ENCODE peak calls at places on chromosomes 12 and 14, in seven cellular contexts. E, N, G, V, P, A and C are unnamed samples.

GRCh38 chr14:105665951-105666277 is 139.5 kb downstream of the TMEM121 start:
- DNase-seq in E (no peak), N (no peak), G (no peak), V (no peak), P (no peak), A (no peak), C (no peak)

GRCh38 chr12:53378222-53378621 is 1.8 kb upstream of the SP1 start:
- DNase-seq in E (no peak), N (no peak), G (no peak), V (peak; percentile 47), P (no peak), A (no peak), C (peak; percentile 38)

GRCh38 chr12:94488449-94488848 is 28.8 kb upstream of the CEP83 start:
- DNase-seq in E (no peak), N (no peak), G (no peak), V (no peak), P (no peak), A (no peak), C (no peak)

GRCh38 chr12:92608418-92609091 is 94.2 kb upstream of the PLEKHG7 start:
- DNase-seq in E (peak; percentile 23), N (peak; percentile 21), G (no peak), V (no peak), P (no peak), A (no peak), C (no peak)

GRCh38 chr14:68978550-68978911 is 571 bp downstream of the ACTN1 start:
- DNase-seq in E (peak; percentile 71), N (peak; percentile 79), G (peak; percentile 88), V (peak; percentile 78), P (no peak), A (peak; percentile 70), C (peak; percentile 79)

GRCh38 chr14:71497645-71498086 is 434.6 kb upstream of the RGS6 start:
- DNase-seq in E (no peak), N (no peak), G (no peak), V (no peak), P (no peak), A (no peak), C (no peak)

GRCh38 chr12:107818984-107819383 is 44.5 kb downstream of the ASCL4 start:
- DNase-seq in E (peak; percentile 5), N (no peak), G (no peak), V (no peak), P (no peak), A (no peak), C (no peak)

GRCh38 chr14:68921666-68922065 is 57.4 kb downstream of the ACTN1 start:
- DNase-seq in E (no peak), N (no peak), G (no peak), V (no peak), P (no peak), A (no peak), C (no peak)

GRCh38 chr14:78022059-78022458 is 148.1 kb upstream of the NRXN3 start:
- DNase-seq in E (peak; percentile 55), N (peak; percentile 67), G (peak; percentile 83), V (no peak), P (no peak), A (peak; percentile 69), C (peak; percentile 71)

GRCh38 chr12:91654087-91654486 is 471.5 kb upstream of the DCN start:
- DNase-seq in E (no peak), N (no peak), G (no peak), V (no peak), P (no peak), A (no peak), C (no peak)

GRCh38 chr14:97459180-97459579 is 662.0 kb downstream of the VRK1 start:
- DNase-seq in E (no peak), N (no peak), G (no peak), V (no peak), P (no peak), A (no peak), C (no peak)

GRCh38 chr14:51929156-51929555 is 60.2 kb upstream of the RTRAF start:
- DNase-seq in E (no peak), N (no peak), G (no peak), V (no peak), P (no peak), A (no peak), C (no peak)

GRCh38 chr12:4664111-4664510 is 15.2 kb downstream of the NDUFA9 start:
- DNase-seq in E (no peak), N (no peak), G (no peak), V (no peak), P (no peak), A (no peak), C (no peak)

GRCh38 chr12:6700646-6701051 is at the start of gene PIANP:
- DNase-seq in E (peak; percentile 42), N (peak; percentile 92), G (peak; percentile 78), V (no peak), P (no peak), A (peak; percentile 59), C (no peak)

GRCh38 chr14:37599527-37600368 is 4.3 kb downstream of the TTC6 start:
- DNase-seq in E (no peak), N (no peak), G (peak; percentile 61), V (no peak), P (no peak), A (no peak), C (peak; percentile 46)

GRCh38 chr12:124992874-124993567 is 424 bp upstream of the BRI3BP start:
- DNase-seq in E (no peak), N (peak; percentile 82), G (peak; percentile 73), V (peak; percentile 88), P (peak; percentile 4), A (peak; percentile 70), C (peak; percentile 65)

GRCh38 chr12:48107252-48107613 is 1.4 kb upstream of the SENP1 start:
- DNase-seq in E (no peak), N (no peak), G (no peak), V (no peak), P (no peak), A (no peak), C (no peak)

GRCh38 chr12:107515446-107515958 is 170.1 kb upstream of the PWP1 start:
- DNase-seq in E (peak; percentile 25), N (no peak), G (no peak), V (no peak), P (no peak), A (no peak), C (no peak)

GRCh38 chr14:69291891-69292586 is 32.1 kb downstream of the GALNT16 start:
- DNase-seq in E (no peak), N (no peak), G (no peak), V (no peak), P (no peak), A (no peak), C (no peak)

GRCh38 chr14:51844482-51844881 is 15.9 kb upstream of the GNG2 start:
- DNase-seq in E (no peak), N (no peak), G (no peak), V (no peak), P (no peak), A (no peak), C (no peak)

GRCh38 chr14:44369401-44370123 is 137.5 kb downstream of the FSCB start:
- DNase-seq in E (no peak), N (no peak), G (no peak), V (no peak), P (no peak), A (no peak), C (no peak)

GRCh38 chr14:73973497-73973896 is 23.4 kb downstream of the COQ6 start:
- DNase-seq in E (no peak), N (no peak), G (no peak), V (no peak), P (no peak), A (no peak), C (no peak)

GRCh38 chr14:24164591-24164991 is 3.5 kb downstream of the IRF9 start:
- DNase-seq in E (no peak), N (no peak), G (peak; percentile 42), V (peak; percentile 40), P (no peak), A (no peak), C (peak; percentile 42)
- H3K4me1 ChIP-seq in E (peaks cover 9% of the 10 kb centered on the region), N (peaks cover 4% of the 10 kb centered on the region), G (no peaks in the 10 kb centered on the region), V (peaks cover 22% of the 10 kb centered on the region), P (peaks cover 21% of the 10 kb centered on the region), A (peaks cover 10% of the 10 kb centered on the region), C (peaks cover 31% of the 10 kb centered on the region)

GRCh38 chr12:83158613-83159207 is 472.0 kb downstream of the TMTC2 start:
- DNase-seq in E (no peak), N (no peak), G (no peak), V (no peak), P (no peak), A (no peak), C (no peak)
- H3K4me3 ChIP-seq in E (no peak overlapping the region), N (no peak overlapping the region), G (no peak overlapping the region), V (no peak overlapping the region), P (no peak overlapping the region), A (no peak overlapping the region), C (no peak overlapping the region)

GRCh38 chr12:49348781-49349180 is 2.1 kb downstream of the DNAJC22 start:
- DNase-seq in E (no peak), N (no peak), G (no peak), V (no peak), P (no peak), A (no peak), C (no peak)

GRCh38 chr12:49349266-49349665 is 2.6 kb downstream of the DNAJC22 start:
- DNase-seq in E (no peak), N (no peak), G (no peak), V (no peak), P (no peak), A (no peak), C (no peak)

GRCh38 chr12:49346659-49347306 is at the start of gene DNAJC22:
- DNase-seq in E (no peak), N (no peak), G (no peak), V (no peak), P (no peak), A (peak; percentile 62), C (no peak)

GRCh38 chr12:49345840-49346658 is 639 bp upstream of the DNAJC22 start:
- DNase-seq in E (no peak), N (peak; percentile 67), G (no peak), V (no peak), P (no peak), A (peak; percentile 47), C (no peak)

GRCh38 chr12:49347307-49348237 is 884 bp downstream of the DNAJC22 start:
- DNase-seq in E (peak; percentile 78), N (peak; percentile 97), G (peak; percentile 98), V (peak; percentile 94), P (no peak), A (peak; percentile 90), C (peak; percentile 76)
- TF ChIP-seq CTCF in E (peak; percentile 77), N (peak; percentile 95), G (peak; percentile 99), V (peak; percentile 82), P (peak; percentile 90), A (peak; percentile 92), C (peak; percentile 97)

GRCh38 chr14:100066984-100067383 is 1.8 kb downstream of the EVL start:
- DNase-seq in E (peak; percentile 10), N (no peak), G (no peak), V (no peak), P (no peak), A (no peak), C (no peak)

GRCh38 chr14:100063314-100063941 is 1.8 kb upstream of the EVL start:
- DNase-seq in E (no peak), N (no peak), G (no peak), V (no peak), P (no peak), A (no peak), C (no peak)

GRCh38 chr14:100067481-100067880 is 2.3 kb downstream of the EVL start:
- DNase-seq in E (no peak), N (no peak), G (no peak), V (no peak), P (no peak), A (no peak), C (no peak)

GRCh38 chr14:100065942-100066574 is 836 bp downstream of the EVL start:
- DNase-seq in E (peak; percentile 22), N (no peak), G (no peak), V (peak; percentile 70), P (no peak), A (no peak), C (no peak)

GRCh38 chr14:100065161-100065871 is at the start of gene EVL:
- DNase-seq in E (peak; percentile 37), N (no peak), G (no peak), V (peak; percentile 89), P (no peak), A (no peak), C (peak; percentile 87)
- H3K4me1 ChIP-seq in E (peaks cover 5% of the 10 kb centered on the region), N (no peaks in the 10 kb centered on the region), G (no peaks in the 10 kb centered on the region), V (peaks cover 3% of the 10 kb centered on the region), P (peaks cover 15% of the 10 kb centered on the region), A (peaks cover 72% of the 10 kb centered on the region), C (peaks cover 39% of the 10 kb centered on the region)